ENCODE peak calls at places on chromosome 21, in six cellular contexts. L, F, W, D, X and C are unnamed samples.

GRCh38 chr21:43927591-43928229 is 62.7 kb downstream of the AGPAT3 start:
- DNase-seq in F (no peak), D (no peak), X (no peak), W (no peak), L (no peak), C (no peak)

GRCh38 chr21:36200089-36200561 is 43.5 kb downstream of the DOP1B start:
- DNase-seq in D (no peak), X (no peak), W (no peak), L (no peak), F (no peak), C (no peak)

GRCh38 chr21:44950016-44950326 is 10.1 kb downstream of the SLX9 start:
- DNase-seq in D (no peak), X (no peak), W (no peak), F (no peak), L (no peak), C (no peak)

GRCh38 chr21:41695513-41695912 is 71.3 kb downstream of the RIPK4 start:
- DNase-seq in L (no peak), D (no peak), W (no peak), X (no peak), F (no peak), C (no peak)

GRCh38 chr21:33847586-33848251 is 67.9 kb downstream of the ATP5PO start:
- DNase-seq in D (no peak), F (no peak), L (no peak), W (no peak), X (no peak), C (no peak)

GRCh38 chr21:20445971-20446370 is 552.2 kb upstream of the NCAM2 start:
- DNase-seq in W (no peak), F (peak; percentile 14), X (no peak), L (no peak), D (no peak), C (no peak)

GRCh38 chr21:42309753-42310213 is 5.4 kb downstream of the TFF3 start:
- DNase-seq in X (peak; percentile 20), W (no peak), D (peak; percentile 21), F (peak; percentile 34), L (peak; percentile 46), C (peak; percentile 64)

GRCh38 chr21:41698071-41698470 is 68.8 kb downstream of the RIPK4 start:
- DNase-seq in X (no peak), L (no peak), W (no peak), D (no peak), F (no peak), C (no peak)

GRCh38 chr21:44272231-44272858 is 10.6 kb upstream of the DNMT3L start:
- DNase-seq in L (no peak), D (no peak), F (no peak), W (no peak), X (no peak), C (no peak)

GRCh38 chr21:10430007-10430406 is 91.4 kb upstream of the TPTE start:
- DNase-seq in D (no peak), W (no peak), F (no peak), L (no peak), X (no peak), C (no peak)

GRCh38 chr21:22200378-22201092 is 1202.3 kb downstream of the NCAM2 start:
- DNase-seq in F (no peak), W (no peak), L (no peak), X (no peak), D (no peak), C (peak; percentile 40)

GRCh38 chr21:32929633-32930038 is 96.1 kb upstream of the OLIG2 start:
- DNase-seq in L (peak; percentile 80), F (no peak), X (no peak), W (no peak), D (no peak), C (no peak)

GRCh38 chr21:36729301-36729970 is 30.5 kb downstream of the SIM2 start:
- DNase-seq in W (no peak), X (no peak), D (no peak), F (no peak), L (no peak), C (no peak)

GRCh38 chr21:29347274-29347681 is 48.6 kb downstream of the BACH1 start:
- DNase-seq in D (no peak), X (no peak), F (peak; percentile 45), L (no peak), W (no peak), C (no peak)

GRCh38 chr21:43809853-43810504 is 20.6 kb downstream of the RRP1 start:
- DNase-seq in X (no peak), F (no peak), L (no peak), W (no peak), D (no peak), C (no peak)

GRCh38 chr21:33542640-33543504 is at the start of gene SON:
- DNase-seq in D (peak; percentile 99), F (peak; percentile 100), L (peak; percentile 99), X (peak; percentile 98), W (peak; percentile 99), C (peak; percentile 99)

GRCh38 chr21:43771199-43771675 is 4.9 kb downstream of the CSTB start:
- DNase-seq in L (no peak), W (no peak), F (no peak), X (no peak), D (no peak), C (no peak)

GRCh38 chr21:20882462-20883415 is 115.5 kb upstream of the NCAM2 start:
- DNase-seq in D (peak; percentile 42), F (peak; percentile 71), W (no peak), L (peak; percentile 6), X (no peak), C (peak; percentile 64)

GRCh38 chr21:42121792-42122191 is 50.7 kb downstream of the UMODL1 start:
- DNase-seq in D (no peak), X (no peak), F (no peak), L (no peak), W (peak; percentile 58), C (peak; percentile 25)

GRCh38 chr21:44701023-44701400 is 4.0 kb downstream of the KRTAP10-12 start:
- DNase-seq in X (no peak), L (no peak), D (no peak), F (no peak), W (no peak), C (no peak)

GRCh38 chr21:44765231-44766013 is 36.2 kb downstream of the UBE2G2 start:
- DNase-seq in F (peak; percentile 34), D (peak; percentile 13), W (peak; percentile 60), L (peak; percentile 42), X (no peak), C (peak; percentile 88)

DNA sequence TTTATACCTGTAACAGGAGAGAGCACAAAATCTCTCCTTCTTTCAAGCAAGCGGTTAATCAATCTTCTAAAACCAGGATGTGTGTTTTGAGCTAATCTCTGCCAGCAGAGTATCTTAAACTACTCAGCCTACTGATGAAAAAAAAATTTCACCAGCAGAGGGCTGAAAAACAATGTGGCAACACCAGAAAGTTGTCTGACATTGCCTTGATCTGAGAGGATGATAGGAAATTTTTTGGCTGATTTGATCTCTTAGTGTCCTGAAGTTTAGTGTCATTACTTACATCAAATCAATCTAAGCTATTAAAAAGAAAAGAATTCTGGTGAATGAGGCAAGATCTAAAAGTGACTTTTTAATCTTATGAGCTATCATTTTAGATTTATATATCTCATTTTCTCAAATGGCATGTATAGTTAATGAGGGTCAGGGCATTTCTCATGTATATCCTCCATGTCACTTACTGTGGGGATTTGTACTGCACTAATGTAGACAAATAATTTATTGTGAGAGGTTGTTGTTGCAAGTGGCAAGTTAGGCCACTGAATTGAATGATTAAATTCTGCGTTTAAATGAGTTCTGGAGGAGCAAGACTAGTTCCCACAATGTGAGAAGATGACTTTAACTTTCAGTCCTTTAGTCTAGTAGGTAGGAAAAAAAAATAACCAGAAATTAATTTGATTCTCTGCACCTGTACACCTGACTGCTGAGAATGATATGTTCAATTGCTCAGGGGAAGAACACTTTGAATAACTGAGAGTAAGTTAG is 10.8 kb downstream of the ADAMTS1 start:
- DNase-seq in W (no peak), X (no peak), D (peak; percentile 58), F (peak; percentile 50), L (no peak), C (peak; percentile 38)
- TF ChIP-seq CTCF in W (peak; percentile 37), X (peak; percentile 26), D (peak; percentile 35), F (peak; percentile 46), L (no peak), C (peak; percentile 48)

GRCh38 chr21:39726133-39726532 is 18.9 kb upstream of the IGSF5 start:
- DNase-seq in X (no peak), F (peak; percentile 5), W (no peak), L (no peak), D (no peak), C (peak; percentile 19)
- TF ChIP-seq CTCF in X (no peak), F (peak; percentile 47), W (no peak), L (no peak), D (no peak), C (peak; percentile 64)

GRCh38 chr21:25561668-25562641 is 45.3 kb downstream of the MRPL39 start:
- DNase-seq in D (peak; percentile 74), F (peak; percentile 74), X (peak; percentile 31), W (no peak), L (peak; percentile 94), C (no peak)

GRCh38 chr21:25562660-25563059 is 44.6 kb downstream of the MRPL39 start:
- DNase-seq in D (no peak), W (no peak), L (peak; percentile 38), X (no peak), F (no peak), C (no peak)

GRCh38 chr21:25558123-25558522 is 49.2 kb downstream of the MRPL39 start:
- DNase-seq in D (no peak), L (no peak), X (no peak), F (no peak), W (no peak), C (no peak)

GRCh38 chr21:25557170-25557569 is 50.1 kb downstream of the MRPL39 start:
- DNase-seq in F (no peak), W (no peak), L (no peak), X (no peak), D (no peak), C (peak; percentile 51)

DNA sequence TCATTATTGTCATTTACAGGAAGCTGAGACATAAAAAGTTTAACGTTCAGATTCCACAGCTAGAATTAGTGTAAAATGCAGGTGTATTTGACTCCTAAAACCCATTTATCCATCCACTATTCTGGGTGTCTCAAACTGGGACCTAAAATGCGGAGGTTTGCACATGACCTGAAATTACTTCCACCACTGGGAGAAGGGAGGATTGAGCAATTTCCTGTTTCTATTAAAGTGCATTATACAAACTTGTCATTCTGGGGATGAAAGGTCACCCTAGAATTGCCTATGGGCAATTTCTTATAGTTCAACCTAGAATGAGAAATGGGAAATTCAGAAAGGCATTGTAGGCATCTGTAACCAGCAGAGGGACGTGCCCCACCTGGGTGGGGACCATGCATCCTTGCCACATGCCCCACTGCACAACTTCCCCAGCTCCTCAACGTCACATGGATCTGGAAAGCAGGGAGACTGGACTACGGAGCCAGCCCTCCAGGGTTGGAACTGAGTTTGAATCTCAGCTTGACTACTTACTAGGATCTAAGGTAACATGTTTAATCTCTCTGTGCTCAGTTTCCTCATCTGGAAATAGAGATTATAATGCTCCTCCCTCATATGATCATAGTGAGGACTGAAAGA is 47.0 kb downstream of the MRPL39 start:
- DNase-seq in F (peak; percentile 42), L (peak; percentile 46), W (no peak), D (no peak), X (no peak), C (peak; percentile 25)
- TF ChIP-seq CTCF in F (no peak), L (peak; percentile 2), W (no peak), D (no peak), X (no peak), C (no peak)

DNA sequence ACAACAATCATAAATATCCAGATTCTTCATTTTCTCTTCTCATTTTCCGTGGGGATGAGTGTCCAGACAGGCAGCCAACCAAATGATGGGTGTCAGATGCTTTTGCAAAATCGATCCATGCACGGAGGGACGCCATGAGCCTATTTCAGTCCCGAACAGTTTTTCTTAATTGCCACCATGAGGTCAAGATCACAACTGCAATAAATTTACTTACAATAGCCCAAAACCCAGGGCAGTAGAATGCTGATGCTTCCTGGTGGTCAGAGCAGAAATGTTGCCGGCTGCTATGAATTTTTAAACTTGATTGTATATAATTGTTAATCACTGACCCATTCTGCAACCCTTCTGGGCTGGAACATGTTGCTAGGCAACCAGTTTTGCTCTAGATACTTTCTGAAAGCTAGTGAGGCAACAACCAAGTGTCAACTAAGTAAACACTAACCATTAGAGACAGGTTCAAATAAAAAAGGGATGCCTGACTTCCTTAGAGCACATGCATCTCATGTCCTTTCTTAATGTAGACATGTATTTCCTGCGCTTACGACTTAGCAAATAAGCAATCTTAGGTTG is 132.6 kb upstream of the TIAM1 start:
- DNase-seq in F (peak; percentile 24), W (no peak), D (peak; percentile 6), L (no peak), X (no peak), C (no peak)
- TF ChIP-seq CTCF in F (peak; percentile 32), W (peak; percentile 8), D (no peak), L (no peak), X (no peak), C (peak; percentile 31)